ENCODE peak calls at places on chromosome 1, in five cellular contexts. One of them, this sample, is unnamed.

GRCh38 chr1:12245116-12245515 is 15.3 kb downstream of the VPS13D start:
- DNase-seq in neural progenitor cell: no peak
- DNase-seq in endothelial cell of umbilical vein: no peak
- DNase-seq in body of pancreas: no peak
- DNase-seq in CD4-positive, alpha-beta T cell: no peak
- DNase-seq in this sample: no peak

GRCh38 chr1:58883037-58883887 is 99.4 kb upstream of the JUN start:
- DNase-seq in body of pancreas: peak; percentile 88
- DNase-seq in endothelial cell of umbilical vein: peak; percentile 99
- DNase-seq in CD4-positive, alpha-beta T cell: no peak
- DNase-seq in neural progenitor cell: no peak
- DNase-seq in this sample: no peak

GRCh38 chr1:90574692-90575370 is 142.3 kb downstream of the BARHL2 start:
- DNase-seq in endothelial cell of umbilical vein: no peak
- DNase-seq in CD4-positive, alpha-beta T cell: no peak
- DNase-seq in neural progenitor cell: no peak
- DNase-seq in body of pancreas: no peak
- DNase-seq in this sample: no peak

GRCh38 chr1:8427493-8427892 is 109.6 kb downstream of the SLC45A1 start:
- DNase-seq in endothelial cell of umbilical vein: no peak
- DNase-seq in CD4-positive, alpha-beta T cell: no peak
- DNase-seq in neural progenitor cell: no peak
- DNase-seq in body of pancreas: no peak
- DNase-seq in this sample: no peak

GRCh38 chr1:91749690-91750335 is 136.1 kb downstream of the TGFBR3 start:
- DNase-seq in CD4-positive, alpha-beta T cell: no peak
- DNase-seq in neural progenitor cell: no peak
- DNase-seq in endothelial cell of umbilical vein: no peak
- DNase-seq in body of pancreas: no peak
- DNase-seq in this sample: no peak

GRCh38 chr1:32900371-32900955 is 726 bp downstream of the TMEM54 start:
- DNase-seq in endothelial cell of umbilical vein: no peak
- DNase-seq in neural progenitor cell: peak; percentile 43
- DNase-seq in body of pancreas: no peak
- DNase-seq in CD4-positive, alpha-beta T cell: no peak
- DNase-seq in this sample: no peak

GRCh38 chr1:61334718-61335589 is 252.6 kb downstream of the NFIA start:
- DNase-seq in endothelial cell of umbilical vein: no peak
- DNase-seq in body of pancreas: peak; percentile 49
- DNase-seq in CD4-positive, alpha-beta T cell: no peak
- DNase-seq in neural progenitor cell: no peak
- DNase-seq in this sample: peak; percentile 37

GRCh38 chr1:179366093-179366800 is 476 bp downstream of the AXDND1 start:
- DNase-seq in CD4-positive, alpha-beta T cell: no peak
- DNase-seq in body of pancreas: no peak
- DNase-seq in endothelial cell of umbilical vein: no peak
- DNase-seq in neural progenitor cell: peak; percentile 13
- DNase-seq in this sample: no peak

GRCh38 chr1:68600049-68600661 is 103.3 kb upstream of the DEPDC1 start:
- DNase-seq in endothelial cell of umbilical vein: peak; percentile 21
- DNase-seq in neural progenitor cell: peak; percentile 54
- DNase-seq in CD4-positive, alpha-beta T cell: no peak
- DNase-seq in body of pancreas: peak; percentile 20
- DNase-seq in this sample: peak; percentile 9

GRCh38 chr1:220879090-220879508 is at the start of gene HLX:
- DNase-seq in body of pancreas: peak; percentile 88
- DNase-seq in neural progenitor cell: peak; percentile 81
- DNase-seq in CD4-positive, alpha-beta T cell: no peak
- DNase-seq in endothelial cell of umbilical vein: peak; percentile 89
- DNase-seq in this sample: peak; percentile 72

GRCh38 chr1:220876511-220877347 is 2.5 kb upstream of the HLX start:
- DNase-seq in CD4-positive, alpha-beta T cell: no peak
- DNase-seq in endothelial cell of umbilical vein: peak; percentile 97
- DNase-seq in body of pancreas: peak; percentile 50
- DNase-seq in neural progenitor cell: peak; percentile 86
- DNase-seq in this sample: no peak

GRCh38 chr1:220879509-220880366 is 495 bp downstream of the HLX start:
- DNase-seq in CD4-positive, alpha-beta T cell: no peak
- DNase-seq in body of pancreas: peak; percentile 48
- DNase-seq in neural progenitor cell: peak; percentile 80
- DNase-seq in endothelial cell of umbilical vein: peak; percentile 46
- DNase-seq in this sample: peak; percentile 65

GRCh38 chr1:220877348-220878095 is 1.7 kb upstream of the HLX start:
- DNase-seq in endothelial cell of umbilical vein: no peak
- DNase-seq in body of pancreas: no peak
- DNase-seq in CD4-positive, alpha-beta T cell: no peak
- DNase-seq in neural progenitor cell: peak; percentile 31
- DNase-seq in this sample: no peak

GRCh38 chr1:220878223-220879081 is 791 bp upstream of the HLX start:
- DNase-seq in neural progenitor cell: peak; percentile 46
- DNase-seq in CD4-positive, alpha-beta T cell: no peak
- DNase-seq in body of pancreas: peak; percentile 42
- DNase-seq in endothelial cell of umbilical vein: no peak
- DNase-seq in this sample: no peak
- TF ChIP-seq CTCF in neural progenitor cell: no peak
- TF ChIP-seq CTCF in CD4-positive, alpha-beta T cell: no peak
- TF ChIP-seq CTCF in body of pancreas: no peak
- TF ChIP-seq CTCF in endothelial cell of umbilical vein: no peak
- TF ChIP-seq CTCF in this sample: no peak

GRCh38 chr1:151418048-151418447 is 18.7 kb downstream of the PSMB4 start:
- DNase-seq in neural progenitor cell: no peak
- DNase-seq in CD4-positive, alpha-beta T cell: no peak
- DNase-seq in endothelial cell of umbilical vein: no peak
- DNase-seq in body of pancreas: no peak
- DNase-seq in this sample: no peak
- H3K27me3 ChIP-seq in neural progenitor cell: no peaks in the 10 kb centered on the region
- H3K27me3 ChIP-seq in CD4-positive, alpha-beta T cell: no peaks in the 10 kb centered on the region
- H3K27me3 ChIP-seq in endothelial cell of umbilical vein: no peaks in the 10 kb centered on the region
- H3K27me3 ChIP-seq in body of pancreas: no peaks in the 10 kb centered on the region
- H3K27me3 ChIP-seq in this sample: no peaks in the 10 kb centered on the region

GRCh38 chr1:112614460-112615065 is 4.4 kb downstream of the ST7L start:
- DNase-seq in body of pancreas: no peak
- DNase-seq in CD4-positive, alpha-beta T cell: no peak
- DNase-seq in endothelial cell of umbilical vein: peak; percentile 64
- DNase-seq in neural progenitor cell: peak; percentile 43
- DNase-seq in this sample: peak; percentile 12
- TF ChIP-seq CTCF in body of pancreas: peak; percentile 13
- TF ChIP-seq CTCF in CD4-positive, alpha-beta T cell: peak; percentile 60
- TF ChIP-seq CTCF in endothelial cell of umbilical vein: peak; percentile 49
- TF ChIP-seq CTCF in neural progenitor cell: peak; percentile 67
- TF ChIP-seq CTCF in this sample: peak; percentile 38

GRCh38 chr1:3265800-3266485 is 188.5 kb upstream of the ARHGEF16 start:
- DNase-seq in CD4-positive, alpha-beta T cell: no peak
- DNase-seq in body of pancreas: no peak
- DNase-seq in neural progenitor cell: no peak
- DNase-seq in endothelial cell of umbilical vein: no peak
- DNase-seq in this sample: peak; percentile 82

GRCh38 chr1:3268281-3268680 is 186.2 kb upstream of the ARHGEF16 start:
- DNase-seq in endothelial cell of umbilical vein: no peak
- DNase-seq in neural progenitor cell: no peak
- DNase-seq in body of pancreas: no peak
- DNase-seq in CD4-positive, alpha-beta T cell: no peak
- DNase-seq in this sample: no peak

GRCh38 chr1:3267550-3268270 is 186.8 kb upstream of the ARHGEF16 start:
- DNase-seq in endothelial cell of umbilical vein: no peak
- DNase-seq in body of pancreas: no peak
- DNase-seq in CD4-positive, alpha-beta T cell: no peak
- DNase-seq in neural progenitor cell: no peak
- DNase-seq in this sample: peak; percentile 48

GRCh38 chr1:3264456-3264855 is 190.0 kb upstream of the ARHGEF16 start:
- DNase-seq in CD4-positive, alpha-beta T cell: no peak
- DNase-seq in neural progenitor cell: no peak
- DNase-seq in endothelial cell of umbilical vein: no peak
- DNase-seq in body of pancreas: no peak
- DNase-seq in this sample: no peak

GRCh38 chr1:3266870-3267549 is 187.5 kb upstream of the ARHGEF16 start:
- DNase-seq in endothelial cell of umbilical vein: no peak
- DNase-seq in body of pancreas: no peak
- DNase-seq in CD4-positive, alpha-beta T cell: no peak
- DNase-seq in neural progenitor cell: no peak
- DNase-seq in this sample: no peak
- H3K27me3 ChIP-seq in endothelial cell of umbilical vein: no peaks in the 10 kb centered on the region
- H3K27me3 ChIP-seq in body of pancreas: no peaks in the 10 kb centered on the region
- H3K27me3 ChIP-seq in CD4-positive, alpha-beta T cell: peaks cover 6% of the 10 kb centered on the region
- H3K27me3 ChIP-seq in neural progenitor cell: no peaks in the 10 kb centered on the region
- H3K27me3 ChIP-seq in this sample: no peaks in the 10 kb centered on the region

This sample was measured in WERI-Rb-1.